ENCODE peak calls at places on chromosome 1, in ten cellular contexts. C is prostate gland; F is glutamatergic neuron; X is iris pigment epithelial cell; D is stimulated activated CD8-positive, alpha-beta memory T cell treated with anti-CD3 and anti-CD28 coated beads, Interleukin-4, amount 100 ng/mL, for 1 hour; M is colonic mucosa; O is NCI-H69; G is HCT116; W is GM23338; A is T-cell. J is an unnamed sample.
A peak's percentile ranks its signal among the peaks of the same experiment; 100 is the strongest.

GRCh38 chr1:112034277-112034676 is 44.8 kb upstream of the KCND3 start:
- DNase-seq in C (no peak), F (no peak), X (no peak), D (no peak), M (no peak), O (no peak), G (no peak), W (no peak), A (no peak), J (peak; percentile 18)

GRCh38 chr1:181013144-181013543 is 9.5 kb downstream of the STX6 start:
- DNase-seq in C (no peak), F (no peak), X (peak; percentile 68), D (no peak), M (no peak), O (no peak), G (no peak), W (no peak), A (peak; percentile 24), J (no peak)

GRCh38 chr1:4305526-4306301 is 348.7 kb upstream of the AJAP1 start:
- DNase-seq in C (no peak), F (no peak), X (no peak), D (no peak), M (no peak), O (no peak), G (no peak), W (no peak), A (no peak), J (no peak)

GRCh38 chr1:165768513-165769394 is at the start of gene TMCO1:
- DNase-seq in C (peak; percentile 96), F (peak; percentile 89), X (peak; percentile 99), D (peak; percentile 78), M (peak; percentile 98), O (peak; percentile 99), G (peak; percentile 97), W (peak; percentile 100), A (peak; percentile 96), J (peak; percentile 99)

GRCh38 chr1:151369621-151370048 is 2.9 kb downstream of the SELENBP1 start:
- DNase-seq in C (no peak), F (no peak), X (no peak), D (no peak), M (peak; percentile 45), O (no peak), G (no peak), W (peak; percentile 52), A (no peak), J (no peak)

GRCh38 chr1:234987415-234988159 is 141.1 kb downstream of the TOMM20 start:
- DNase-seq in C (peak; percentile 71), F (no peak), X (peak; percentile 79), D (no peak), M (peak; percentile 57), O (peak; percentile 39), G (no peak), W (peak; percentile 85), A (no peak), J (peak; percentile 73)

GRCh38 chr1:91766883-91767282 is 119.1 kb downstream of the TGFBR3 start:
- DNase-seq in C (no peak), F (no peak), X (no peak), D (no peak), M (no peak), O (no peak), G (no peak), W (no peak), A (no peak), J (no peak)

GRCh38 chr1:218546314-218546713 is 201.2 kb downstream of the TGFB2 start:
- DNase-seq in C (no peak), F (no peak), X (no peak), D (no peak), M (no peak), O (no peak), G (no peak), W (no peak), A (no peak), J (no peak)

GRCh38 chr1:168031627-168032026 is 94.8 kb upstream of the MPC2 start:
- DNase-seq in C (no peak), F (no peak), X (no peak), D (no peak), M (no peak), O (no peak), G (no peak), W (no peak), A (no peak), J (no peak)

GRCh38 chr1:184890539-184890973 is 83.8 kb downstream of the NIBAN1 start:
- DNase-seq in C (no peak), F (no peak), X (peak; percentile 17), D (no peak), M (no peak), O (no peak), G (no peak), W (no peak), A (peak; percentile 53), J (no peak)

GRCh38 chr1:169546087-169546995 is 39.9 kb downstream of the F5 start:
- DNase-seq in C (peak; percentile 73), F (peak; percentile 33), X (peak; percentile 95), D (no peak), M (peak; percentile 77), O (peak; percentile 85), G (peak; percentile 65), W (peak; percentile 90), A (peak; percentile 51), J (peak; percentile 87)

GRCh38 chr1:109807822-109808680 is 44.3 kb upstream of the EPS8L3 start:
- DNase-seq in C (no peak), F (no peak), X (no peak), D (no peak), M (no peak), O (no peak), G (no peak), W (no peak), A (no peak), J (no peak)

GRCh38 chr1:212067790-212068189 is 32.2 kb downstream of the DTL start:
- DNase-seq in C (no peak), F (no peak), X (no peak), D (no peak), M (no peak), O (no peak), G (no peak), W (no peak), A (no peak), J (no peak)

GRCh38 chr1:226060976-226061792 is 1.3 kb upstream of the H3-3A start:
- DNase-seq in C (no peak), F (no peak), X (no peak), D (no peak), M (peak; percentile 30), O (peak; percentile 68), G (no peak), W (no peak), A (no peak), J (no peak)

GRCh38 chr1:63004868-63005267 is 220.9 kb downstream of the ATG4C start:
- DNase-seq in C (no peak), F (no peak), X (peak; percentile 19), D (no peak), M (no peak), O (peak; percentile 35), G (peak; percentile 7), W (peak; percentile 61), A (no peak), J (no peak)

GRCh38 chr1:210264521-210265380 is 32.2 kb downstream of the SERTAD4 start:
- DNase-seq in C (no peak), F (no peak), X (no peak), D (no peak), M (no peak), O (peak; percentile 36), G (no peak), W (peak; percentile 52), A (no peak), J (peak; percentile 22)

GRCh38 chr1:156468693-156469345 is 31.8 kb downstream of the MEF2D start:
- DNase-seq in C (no peak), F (no peak), X (no peak), D (no peak), M (no peak), O (no peak), G (no peak), W (no peak), A (no peak), J (no peak)

J was measured in hepatocyte.